ENCODE peak calls at places on chromosomes 5 and 9, in seven cellular contexts. S is SK-N-SH, B is H1, M is HepG2, V is GM12891, J is GM12892, N is K562. W is an unnamed sample.

GRCh38 chr5:31442253-31442820 is 89.6 kb downstream of the DROSHA start:
- DNase-seq in S (no peak), B (no peak), M (no peak), V (no peak), J (no peak), N (no peak), W (no peak)

GRCh38 chr5:134994560-134995156 is 27.0 kb downstream of the CATSPER3 start:
- DNase-seq in S (peak), B (no peak), M (no peak), V (no peak), J (no peak), N (peak), W (no peak)

GRCh38 chr5:124000558-124000957 is 488.6 kb downstream of the CSNK1G3 start:
- DNase-seq in S (no peak), B (no peak), M (no peak), V (no peak), J (no peak), N (no peak), W (no peak)

GRCh38 chr5:100623719-100624118 is 88.5 kb downstream of the FAM174A start:
- DNase-seq in S (no peak), B (no peak), M (no peak), V (no peak), J (no peak), N (peak), W (no peak)

GRCh38 chr5:6700074-6700685 is 13.1 kb upstream of the TENT4A start:
- DNase-seq in S (no peak), B (no peak), M (no peak), V (no peak), J (no peak), N (no peak), W (no peak)

GRCh38 chr5:172113036-172113435 is 75.0 kb downstream of the STK10 start:
- DNase-seq in S (no peak), B (no peak), M (no peak), V (no peak), J (no peak), N (no peak), W (peak)

GRCh38 chr5:107127906-107128305 is 542.8 kb downstream of the EFNA5 start:
- DNase-seq in S (no peak), B (no peak), M (no peak), V (no peak), J (no peak), N (no peak), W (no peak)

GRCh38 chr5:1110930-1111726 is 735 bp downstream of the SLC12A7 start:
- DNase-seq in S (peak), B (no peak), M (no peak), V (no peak), J (peak), N (no peak), W (no peak)

GRCh38 chr9:98777618-98778017 is 18.7 kb downstream of the ANKS6 start:
- DNase-seq in S (no peak), B (no peak), M (no peak), V (no peak), J (no peak), N (no peak), W (no peak)

GRCh38 chr9:131728961-131729360 is 10.9 kb downstream of the RAPGEF1 start:
- DNase-seq in S (peak), B (no peak), M (no peak), V (no peak), J (no peak), N (no peak), W (no peak)

GRCh38 chr9:129497064-129497836 is 123.7 kb downstream of the C9orf50 start:
- DNase-seq in S (peak), B (no peak), M (no peak), V (no peak), J (no peak), N (peak), W (no peak)

GRCh38 chr5:74957906-74958305 is 91.7 kb upstream of the FAM169A start:
- DNase-seq in S (no peak), B (no peak), M (no peak), V (no peak), J (no peak), N (no peak), W (no peak)

GRCh38 chr9:97045300-97045699 is 6.4 kb upstream of the CTSV start:
- DNase-seq in S (no peak), B (peak), M (no peak), V (no peak), J (no peak), N (no peak), W (no peak)

GRCh38 chr5:14806452-14806851 is 65.1 kb downstream of the ANKH start:
- DNase-seq in S (no peak), B (no peak), M (no peak), V (no peak), J (no peak), N (peak), W (no peak)

GRCh38 chr9:133188006-133188842 is 20.8 kb downstream of the OBP2B start:
- DNase-seq in S (peak), B (peak), M (peak), V (no peak), J (no peak), N (peak), W (no peak)

GRCh38 chr5:178772351-178772750 is 41.9 kb upstream of the ZNF354A start:
- DNase-seq in S (no peak), B (no peak), M (no peak), V (no peak), J (no peak), N (no peak), W (no peak)

GRCh38 chr9:123361086-123361730 is 5.2 kb downstream of the CRB2 start:
- DNase-seq in S (peak), B (no peak), M (no peak), V (no peak), J (no peak), N (peak), W (no peak)

GRCh38 chr5:36440300-36440699 is 138.6 kb upstream of the RANBP3L start:
- DNase-seq in S (no peak), B (no peak), M (no peak), V (no peak), J (no peak), N (peak), W (no peak)

GRCh38 chr9:14395300-14396082 is 81.5 kb upstream of the NFIB start:
- DNase-seq in S (peak), B (no peak), M (no peak), V (no peak), J (no peak), N (peak), W (no peak)

GRCh38 chr5:150751096-150751891 is 7.5 kb downstream of the DCTN4 start:
- DNase-seq in S (peak), B (no peak), M (no peak), V (no peak), J (no peak), N (no peak), W (no peak)

GRCh38 chr9:96073531-96074284 is 198.2 kb downstream of the ERCC6L2 start:
- DNase-seq in S (no peak), B (no peak), M (no peak), V (no peak), J (no peak), N (no peak), W (no peak)

GRCh38 chr5:127229185-127229889 is 61.3 kb upstream of the MEGF10 start:
- DNase-seq in S (peak), B (peak), M (no peak), V (peak), J (peak), N (peak), W (no peak)

DNA sequence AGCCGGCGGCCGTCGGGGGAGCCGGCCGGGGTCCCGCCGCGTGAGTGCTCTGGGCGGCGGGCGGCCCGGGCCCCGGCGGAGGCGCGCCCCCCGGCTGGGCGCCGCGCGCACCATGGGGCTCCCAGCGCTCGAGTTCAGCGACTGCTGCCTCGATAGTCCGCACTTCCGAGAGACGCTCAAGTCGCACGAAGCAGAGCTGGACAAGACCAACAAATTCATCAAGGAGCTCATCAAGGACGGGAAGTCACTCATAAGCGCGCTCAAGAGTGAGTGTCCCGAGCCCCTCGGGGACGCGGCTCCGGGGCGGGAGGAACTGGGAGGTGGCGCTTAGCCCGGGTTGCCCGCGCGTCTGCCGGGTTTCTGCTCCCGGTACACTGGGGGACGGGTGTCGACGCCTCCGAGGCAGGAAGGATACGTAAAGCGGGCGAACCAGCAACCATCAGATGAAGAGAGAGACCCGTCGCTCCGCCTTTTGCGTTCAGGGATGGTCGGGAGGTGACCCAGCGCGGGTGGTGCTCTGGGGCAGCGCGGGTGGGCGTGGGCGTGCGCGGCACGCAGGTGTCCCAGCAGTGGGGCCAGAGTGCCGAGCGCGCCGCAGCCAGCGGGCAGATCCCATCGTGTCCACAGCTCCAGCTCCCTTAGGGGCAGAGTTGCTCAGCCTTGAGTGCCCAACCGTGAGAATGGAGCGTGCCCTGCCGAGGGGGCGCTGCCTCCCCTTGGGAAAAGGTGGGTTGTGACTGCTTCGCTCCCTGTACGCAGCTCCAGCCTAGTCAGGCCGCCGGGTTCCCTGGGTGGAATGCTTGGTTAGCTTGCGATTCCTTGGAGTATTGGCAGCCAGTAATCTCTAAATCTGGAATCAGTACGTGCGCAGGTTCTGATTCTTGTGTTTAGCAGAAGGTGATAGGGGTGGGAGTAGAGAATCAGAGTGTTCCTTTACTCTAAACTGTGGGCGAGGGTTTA is 753 bp downstream of the ARHGAP26 start:
- DNase-seq in S (peak), B (peak), M (peak), V (peak), J (peak), N (peak), W (no peak)
- TF ChIP-seq TAF1 in S (no peak), B (no peak), M (peak), V (no peak), J (no peak), N (no peak), W (no peak)

DNA sequence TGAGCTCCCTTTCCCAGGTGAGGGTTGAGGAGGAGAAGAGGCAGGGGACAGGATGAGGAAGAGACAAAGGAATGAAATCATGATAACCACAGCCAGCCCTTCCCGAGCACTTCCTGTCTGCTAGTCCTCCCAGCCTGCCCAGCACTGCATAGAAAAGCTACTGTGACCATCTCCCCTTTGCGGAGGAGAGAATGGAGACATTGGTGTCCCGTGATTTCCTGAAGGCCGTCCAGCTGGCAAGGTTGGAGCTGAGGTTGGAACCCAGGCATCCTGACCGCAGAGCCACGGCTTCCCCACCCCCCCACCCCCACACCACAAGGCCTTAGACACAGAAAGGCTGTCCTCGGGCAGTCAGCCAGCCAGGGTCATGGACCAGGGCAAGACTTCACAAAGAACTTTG is 131.1 kb upstream of the ICE1 start:
- DNase-seq in S (no peak), B (no peak), M (no peak), V (no peak), J (no peak), N (no peak), W (no peak)
- TF ChIP-seq TAF1 in S (no peak), B (no peak), M (no peak), V (no peak), J (no peak), N (no peak), W (no peak)

GRCh38 chr5:44332360-44332971 is 56.8 kb downstream of the FGF10 start:
- DNase-seq in S (peak), B (no peak), M (peak), V (no peak), J (no peak), N (peak), W (no peak)
- TF ChIP-seq TAF1 in S (no peak), B (no peak), M (no peak), V (no peak), J (no peak), N (no peak), W (no peak)

GRCh38 chr5:92889140-92889539 is 691.9 kb downstream of the NR2F1-AS1 start:
- DNase-seq in S (no peak), B (no peak), M (no peak), V (no peak), J (no peak), N (no peak), W (no peak)
- TF ChIP-seq TAF1 in S (no peak), B (no peak), M (no peak), V (no peak), J (no peak), N (no peak), W (no peak)

GRCh38 chr9:20950707-20951106 is 80.7 kb downstream of the HACD4 start:
- DNase-seq in S (no peak), B (no peak), M (no peak), V (no peak), J (no peak), N (no peak), W (no peak)

GRCh38 chr9:20945269-20945668 is 86.2 kb downstream of the HACD4 start:
- DNase-seq in S (no peak), B (no peak), M (no peak), V (no peak), J (no peak), N (no peak), W (no peak)

GRCh38 chr9:20944507-20944906 is 86.9 kb downstream of the HACD4 start:
- DNase-seq in S (no peak), B (no peak), M (no peak), V (no peak), J (no peak), N (no peak), W (no peak)

GRCh38 chr9:20945856-20946255 is 85.6 kb downstream of the HACD4 start:
- DNase-seq in S (no peak), B (no peak), M (no peak), V (no peak), J (no peak), N (no peak), W (no peak)

GRCh38 chr9:20948703-20949102 is 82.7 kb downstream of the HACD4 start:
- DNase-seq in S (no peak), B (no peak), M (no peak), V (no peak), J (no peak), N (no peak), W (no peak)
- TF ChIP-seq TAF1 in S (no peak), B (no peak), M (no peak), V (no peak), J (no peak), N (no peak), W (no peak)